ENCODE peak calls at places on chromosomes 4 and X, in four cellular contexts. T is left lung, L is transverse colon, U is PC-3. P is an unnamed sample.
A peak's percentile ranks its signal among the peaks of the same experiment; 100 is the strongest.

GRCh38 chr4:168273838-168274237 is 44.7 kb downstream of the DDX60 start:
- DNase-seq in U (peak; percentile 33), L (no peak), T (no peak), P (peak; percentile 11)

GRCh38 chr4:145130130-145130529 is 32.0 kb downstream of the ABCE1 start:
- DNase-seq in U (no peak), L (no peak), T (no peak), P (no peak)

GRCh38 chrX:154354013-154354412 is 20.4 kb downstream of the FLNA start:
- DNase-seq in L (no peak), U (no peak), T (no peak), P (no peak)

GRCh38 chrX:154136627-154137161 is 7.3 kb upstream of the OPN1LW start:
- DNase-seq in T (peak; percentile 90), U (peak; percentile 76), L (peak; percentile 74), P (no peak)

GRCh38 chr4:22595684-22596083 is 79.8 kb upstream of the ADGRA3 start:
- DNase-seq in T (no peak), U (no peak), L (no peak), P (peak; percentile 21)

GRCh38 chrX:106672527-106672926 is 54.0 kb upstream of the RNF128 start:
- DNase-seq in T (no peak), U (no peak), L (no peak), P (peak; percentile 83)

GRCh38 chr4:126137782-126138170 is 823.0 kb downstream of the FAT4 start:
- DNase-seq in L (no peak), T (no peak), U (no peak), P (no peak)

GRCh38 chrX:97563531-97564133 is 679.9 kb downstream of the RPA4 start:
- DNase-seq in T (no peak), U (peak; percentile 11), L (peak; percentile 41), P (peak; percentile 26)

GRCh38 chrX:39813631-39814246 is 284.0 kb downstream of the BCOR start:
- DNase-seq in T (no peak), L (peak; percentile 40), U (peak; percentile 48), P (no peak)

GRCh38 chr4:151276787-151277557 is at the start of gene PRSS48:
- DNase-seq in U (peak; percentile 61), T (peak; percentile 82), L (peak; percentile 77), P (peak; percentile 39)

GRCh38 chrX:68332156-68332823 is 101.0 kb downstream of the OPHN1 start:
- DNase-seq in T (no peak), U (no peak), L (no peak), P (no peak)

GRCh38 chr4:82905205-82905604 is 4.7 kb downstream of the THAP9 start:
- DNase-seq in T (no peak), L (no peak), U (peak; percentile 58), P (peak; percentile 69)

GRCh38 chr4:138367942-138368341 is 125.8 kb upstream of the SLC7A11 start:
- DNase-seq in U (no peak), T (no peak), L (no peak), P (no peak)

GRCh38 chr4:5890063-5890727 is 2.7 kb downstream of the CRMP1 start:
- DNase-seq in U (no peak), L (no peak), T (peak; percentile 50), P (no peak)

GRCh38 chr4:81651500-81651899 is 179.8 kb upstream of the RASGEF1B start:
- DNase-seq in T (no peak), L (no peak), U (no peak), P (peak; percentile 74)

GRCh38 chrX:134171661-134172587 is 65.1 kb upstream of the CCDC160 start:
- DNase-seq in U (no peak), T (peak; percentile 65), L (no peak), P (no peak)

DNA sequence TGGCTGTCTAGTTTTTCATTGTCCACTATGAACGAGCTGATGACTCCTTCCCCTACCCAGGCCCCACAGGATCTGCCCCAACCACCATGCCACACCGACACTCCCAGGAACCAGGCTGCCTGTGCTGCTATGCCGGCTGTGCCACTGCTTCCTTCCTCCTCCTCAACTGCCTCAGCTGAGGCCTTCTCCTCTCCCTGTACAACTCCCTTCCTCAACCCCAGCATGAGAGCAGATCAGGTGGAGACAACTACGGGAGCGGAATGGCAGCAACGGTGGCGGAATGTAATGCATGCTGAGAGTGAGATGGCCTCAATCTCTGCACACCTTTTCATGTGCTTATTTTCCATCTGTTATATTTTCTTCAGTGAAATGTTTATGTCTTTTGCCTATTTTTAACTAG is 76.3 kb upstream of the ASB12 start:
- DNase-seq in L (no peak), T (no peak), U (no peak), P (no peak)
- H3K27ac ChIP-seq in L (no peak overlapping the region), T (no peak overlapping the region), U (no peak overlapping the region), P (no peak overlapping the region)

DNA sequence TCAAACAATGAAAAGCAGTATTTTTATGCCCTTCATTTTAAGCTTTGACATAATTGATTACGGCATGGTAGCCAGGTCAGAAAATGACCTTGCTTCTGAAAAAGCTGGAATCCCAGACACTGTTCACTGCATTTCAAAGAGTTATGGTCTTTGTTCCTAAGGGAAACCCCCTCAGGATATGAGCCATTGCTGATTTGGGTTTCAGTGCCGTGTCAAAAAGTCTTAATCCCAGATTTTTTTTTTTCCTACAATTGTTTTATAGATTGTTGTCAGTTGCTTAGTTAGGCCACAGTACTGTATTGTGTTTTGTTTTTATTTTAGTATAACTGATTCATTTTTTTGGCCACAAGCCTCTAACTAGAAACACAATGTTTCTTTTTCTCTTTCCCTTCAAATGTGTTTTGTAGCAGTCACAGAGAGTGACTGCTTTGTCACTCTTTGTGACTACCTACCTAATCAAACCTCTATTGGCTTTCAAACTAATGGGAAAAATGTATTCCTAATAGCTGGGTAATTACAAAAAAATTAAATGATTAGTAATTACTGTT is 10.3 kb downstream of the WDR44 start:
- DNase-seq in T (no peak), U (no peak), L (no peak), P (no peak)
- H3K27ac ChIP-seq in T (no peak overlapping the region), U (no peak overlapping the region), L (no peak overlapping the region), P (peak overlapping the region; percentile 48)

DNA sequence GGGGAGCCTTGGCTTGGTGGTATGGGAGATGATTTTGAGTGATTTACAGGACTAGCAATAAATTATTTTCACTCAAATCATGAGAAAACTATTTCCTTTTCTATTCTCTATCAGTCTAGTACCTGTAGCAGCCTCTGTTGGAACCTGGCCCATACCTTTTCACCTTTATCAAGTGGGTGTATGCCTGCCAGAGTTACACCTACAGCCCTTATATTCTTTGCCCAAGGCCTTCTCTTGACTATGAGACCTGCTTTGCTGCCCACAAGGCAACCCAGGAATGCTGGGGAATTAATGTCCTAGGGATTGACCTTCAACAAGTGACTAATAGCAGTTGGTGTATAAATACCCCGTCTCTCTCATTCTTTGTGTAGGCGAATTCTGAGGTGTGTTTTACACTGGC is 20.0 kb upstream of the LEF1 start:
- DNase-seq in T (no peak), L (no peak), U (no peak), P (no peak)
- H3K27ac ChIP-seq in T (no peak overlapping the region), L (no peak overlapping the region), U (no peak overlapping the region), P (no peak overlapping the region)

DNA sequence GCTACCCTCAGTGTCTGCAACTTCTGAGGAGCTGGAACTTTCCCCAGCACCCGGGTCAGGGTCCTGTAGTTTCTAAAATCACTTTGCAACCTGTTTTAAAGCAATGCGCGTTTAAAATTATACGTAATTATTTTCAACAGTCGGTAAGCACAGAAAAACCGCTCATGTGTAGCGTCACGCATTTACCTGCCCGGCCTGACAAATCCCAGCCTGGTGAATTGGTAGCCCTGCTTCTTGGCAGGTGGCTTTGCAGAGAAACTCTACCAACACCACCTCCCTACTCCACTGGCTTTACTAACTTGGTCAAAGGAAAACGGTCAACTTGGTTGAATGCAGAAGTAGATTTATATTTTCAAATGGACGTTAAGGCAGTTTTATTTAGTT is 651 bp downstream of the BANK1 start:
- DNase-seq in T (no peak), L (peak; percentile 17), U (peak; percentile 45), P (no peak)
- H3K27ac ChIP-seq in T (peak overlapping the region; percentile 83), L (peak overlapping the region; percentile 63), U (peak overlapping the region; percentile 56), P (no peak overlapping the region)

DNA sequence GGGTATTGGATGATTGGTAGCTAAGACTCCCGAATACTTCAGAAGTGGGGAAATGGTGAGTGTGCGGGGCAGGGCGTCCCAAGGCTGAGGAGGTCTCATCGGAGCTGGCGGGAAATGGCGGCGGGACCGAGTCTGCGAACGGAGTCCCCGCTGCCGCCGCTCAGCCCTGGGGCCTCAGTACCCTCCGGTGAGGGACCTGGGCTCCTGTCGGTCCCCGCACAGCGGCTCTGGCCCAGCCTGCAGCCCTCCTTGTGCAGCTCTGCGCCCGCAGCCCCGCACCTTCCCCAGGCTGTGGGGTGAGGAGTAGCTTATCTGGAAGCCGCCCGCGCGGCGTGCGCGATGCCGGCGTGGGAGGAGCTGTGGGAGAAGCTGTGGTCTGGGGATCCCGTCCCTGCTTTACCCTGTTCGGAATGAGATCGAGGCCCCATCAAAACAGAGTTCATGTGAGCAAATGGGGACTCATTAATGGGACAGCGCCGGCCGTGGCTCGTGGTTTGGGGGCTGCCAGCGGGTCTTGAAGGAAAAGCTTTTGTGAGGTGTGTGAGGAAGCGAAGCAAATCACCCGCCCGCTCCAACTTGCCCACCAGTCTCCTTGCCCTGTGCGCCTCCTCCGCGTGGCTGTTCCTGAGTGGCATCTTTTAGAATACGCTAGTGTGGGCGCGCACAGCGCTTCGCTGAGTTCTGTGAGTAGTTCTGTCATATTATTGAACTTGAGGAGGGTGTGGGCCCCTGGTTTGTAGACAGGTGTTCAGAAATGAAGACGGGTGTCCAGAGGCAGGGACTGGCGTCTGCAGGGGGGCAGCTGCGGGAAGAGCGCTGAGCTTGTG is 531 bp downstream of the ZNF141 start:
- DNase-seq in L (no peak), T (peak; percentile 89), U (no peak), P (peak; percentile 14)
- H3K27ac ChIP-seq in L (peak overlapping the region; percentile 98), T (peak overlapping the region; percentile 86), U (peak overlapping the region; percentile 35), P (peak overlapping the region; percentile 63)